ENCODE peak calls at places on chromosomes 11 and 22, in eight cellular contexts. I, C, H, J, K, Z, G and D are unnamed samples.

GRCh38 chr11:125960771-125961170 is 14.9 kb downstream of the VSIG10L2 start:
- DNase-seq in H (no peak), K (no peak), G (no peak), Z (no peak), J (no peak), I (no peak), C (no peak), D (no peak)

GRCh38 chr11:61505640-61506155 is 2.9 kb upstream of the LRRC10B start:
- DNase-seq in K (no peak), Z (no peak), C (no peak), J (no peak), I (no peak), H (no peak), G (no peak), D (no peak)

GRCh38 chr11:57459112-57460016 is 964 bp upstream of the RTN4RL2 start:
- DNase-seq in Z (no peak), H (no peak), J (no peak), I (no peak), K (peak; percentile 23), C (no peak), G (peak; percentile 52), D (no peak)

GRCh38 chr11:6572215-6572614 is 31.2 kb downstream of the RRP8 start:
- DNase-seq in G (no peak), Z (no peak), I (peak; percentile 83), K (no peak), J (peak; percentile 74), H (no peak), C (peak; percentile 79), D (peak; percentile 55)

GRCh38 chr11:59187587-59187986 is 15.7 kb downstream of the DTX4 start:
- DNase-seq in G (peak; percentile 70), C (no peak), J (no peak), K (peak; percentile 65), I (peak; percentile 18), Z (peak; percentile 82), H (peak; percentile 63), D (no peak)

GRCh38 chr11:102347526-102348331 is 715 bp downstream of the BIRC2 start:
- DNase-seq in J (no peak), G (no peak), C (peak; percentile 52), H (no peak), I (peak; percentile 41), K (no peak), Z (no peak), D (no peak)

GRCh38 chr11:45560153-45560934 is 105.1 kb downstream of the CHST1 start:
- DNase-seq in G (no peak), K (peak; percentile 42), Z (peak; percentile 45), I (peak; percentile 24), C (no peak), H (peak; percentile 35), J (no peak), D (no peak)

GRCh38 chr22:43999378-43999777 is 24.7 kb upstream of the PARVB start:
- DNase-seq in I (no peak), H (no peak), G (no peak), Z (no peak), J (no peak), K (no peak), C (no peak), D (no peak)

GRCh38 chr22:47783433-47784366 is 1021.2 kb downstream of the TBC1D22A start:
- DNase-seq in I (no peak), C (no peak), K (no peak), J (no peak), Z (no peak), G (no peak), H (no peak), D (no peak)

GRCh38 chr11:76347391-76347790 is 33.5 kb downstream of the THAP12 start:
- DNase-seq in J (no peak), K (no peak), I (no peak), G (no peak), Z (no peak), H (no peak), C (no peak), D (peak; percentile 16)

GRCh38 chr22:33658775-33659174 is 261.5 kb downstream of the LARGE1 start:
- DNase-seq in H (peak; percentile 38), G (no peak), C (peak; percentile 88), I (peak; percentile 86), J (no peak), Z (peak; percentile 71), K (peak; percentile 29), D (peak; percentile 8)

GRCh38 chr22:20239951-20240773 is 28.0 kb downstream of the RTN4R start:
- DNase-seq in I (no peak), G (no peak), J (no peak), C (no peak), K (peak; percentile 34), Z (peak; percentile 61), H (no peak), D (no peak)

GRCh38 chr22:47918936-47919505 is 1156.6 kb downstream of the TBC1D22A start:
- DNase-seq in H (no peak), C (no peak), G (no peak), Z (no peak), I (no peak), J (no peak), K (no peak), D (no peak)

GRCh38 chr11:7894251-7894650 is 36.8 kb downstream of the OR10A6 start:
- DNase-seq in K (no peak), Z (no peak), I (no peak), G (no peak), C (no peak), J (no peak), H (no peak), D (no peak)

GRCh38 chr11:73288873-73289707 is 17.0 kb downstream of the P2RY6 start:
- DNase-seq in H (peak; percentile 48), Z (peak; percentile 83), K (peak; percentile 70), G (peak; percentile 70), J (no peak), C (peak; percentile 88), I (peak; percentile 65), D (no peak)

GRCh38 chr11:43366597-43367121 is 7.9 kb downstream of the TTC17 start:
- DNase-seq in J (no peak), H (no peak), G (no peak), K (no peak), Z (no peak), I (peak; percentile 48), C (peak; percentile 57), D (no peak)

GRCh38 chr11:65506770-65507485 is 8.1 kb downstream of the MALAT1 start:
- DNase-seq in I (peak; percentile 97), J (peak; percentile 94), K (no peak), H (no peak), G (peak; percentile 67), Z (no peak), C (peak; percentile 96), D (peak; percentile 95)

GRCh38 chr22:50522806-50523438 is 2.5 kb downstream of the SCO2 start:
- DNase-seq in I (no peak), J (no peak), C (no peak), K (no peak), Z (no peak), H (no peak), G (no peak), D (no peak)

GRCh38 chr11:65593518-65594414 is 1.8 kb downstream of the KCNK7 start:
- DNase-seq in K (peak; percentile 50), H (peak; percentile 53), I (no peak), Z (peak; percentile 63), C (peak; percentile 39), G (peak; percentile 57), J (no peak), D (no peak)

GRCh38 chr22:17945851-17946690 is 78.3 kb downstream of the MICAL3 start:
- DNase-seq in H (no peak), J (no peak), Z (no peak), G (no peak), I (no peak), C (no peak), K (no peak), D (no peak)
- TF ChIP-seq CTCF in H (no peak), J (no peak), Z (no peak), G (no peak), I (no peak), C (no peak), K (no peak), D (no peak)

DNA sequence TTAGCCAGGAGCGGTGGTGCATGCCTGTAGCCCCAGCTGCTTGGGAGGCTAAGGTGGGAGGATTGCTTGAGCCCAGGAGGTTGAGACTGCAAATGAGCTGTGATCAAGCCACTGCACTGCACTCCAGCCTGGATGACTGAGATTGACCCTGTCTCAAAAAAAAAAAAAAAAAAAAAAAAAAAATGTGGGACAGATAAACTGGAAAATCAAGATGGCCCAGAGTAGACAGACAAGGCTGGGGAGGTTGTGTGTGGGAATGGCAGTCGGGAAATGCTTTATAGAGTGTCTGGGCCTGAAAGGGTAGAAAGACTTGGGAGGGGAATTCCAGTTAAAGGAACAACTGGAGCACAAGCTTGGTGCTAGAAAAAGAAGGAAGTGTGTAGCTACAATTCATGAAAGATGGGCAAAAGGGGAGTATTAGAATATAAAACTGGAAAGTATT is 18.2 kb upstream of the WDR74 start:
- DNase-seq in J (no peak), C (no peak), H (no peak), Z (no peak), G (no peak), K (no peak), I (no peak), D (no peak)
- H3K4me3 ChIP-seq in J (no peak overlapping the region), C (no peak overlapping the region), H (no peak overlapping the region), Z (no peak overlapping the region), G (no peak overlapping the region), K (no peak overlapping the region), I (peak overlapping the region; percentile 6), D (no peak overlapping the region)

DNA sequence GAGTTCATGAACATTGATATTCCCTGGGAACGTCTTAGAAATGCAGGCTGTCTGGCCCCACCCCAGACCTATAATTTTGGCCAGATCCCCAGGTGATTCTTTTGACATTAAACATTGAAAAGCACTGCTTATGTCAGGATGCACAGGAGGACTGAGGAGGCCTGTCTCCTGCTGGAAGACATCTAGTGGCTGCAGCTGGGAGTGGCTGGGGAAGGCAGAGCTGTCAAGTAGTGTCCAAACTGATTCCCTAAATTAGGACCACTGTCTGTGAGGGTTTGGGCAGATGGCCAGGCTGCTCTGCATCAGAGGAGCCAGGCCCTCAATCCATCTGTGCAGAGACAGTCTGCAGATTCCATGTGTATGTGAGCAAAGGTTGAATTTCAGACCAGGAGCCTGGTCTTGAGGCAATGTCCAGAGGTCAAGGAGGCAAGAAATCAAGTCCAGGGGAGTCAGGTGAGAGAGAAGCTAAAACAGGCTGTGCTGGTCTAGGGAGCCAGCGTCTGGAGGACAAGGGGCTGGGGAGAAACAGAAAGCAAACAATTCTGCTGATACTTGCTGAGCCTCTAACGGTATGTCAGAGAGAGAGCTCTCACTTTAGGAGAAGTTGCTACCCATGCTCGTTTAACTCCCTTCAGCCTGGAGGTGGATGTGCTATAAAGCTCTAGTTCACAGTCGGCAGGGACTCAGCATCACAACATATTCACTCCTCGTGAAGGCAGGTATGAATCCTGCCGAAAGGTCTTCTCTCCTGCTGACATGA is 15.3 kb upstream of the SYTL2 start:
- DNase-seq in H (no peak), C (peak; percentile 49), G (peak; percentile 63), K (peak; percentile 40), Z (peak; percentile 38), I (peak; percentile 60), J (no peak), D (no peak)
- TF ChIP-seq CTCF in H (no peak), C (peak; percentile 74), G (peak; percentile 38), K (peak; percentile 57), Z (peak; percentile 38), I (peak; percentile 73), J (peak; percentile 80), D (peak; percentile 80)

GRCh38 chr11:68842427-68843051 is 823 bp upstream of the CPT1A start:
- DNase-seq in G (no peak), H (no peak), Z (no peak), I (no peak), K (no peak), J (no peak), C (no peak), D (no peak)
- H3K4me3 ChIP-seq in G (no peak overlapping the region), H (peak overlapping the region; percentile 60), Z (peak overlapping the region; percentile 81), I (peak overlapping the region; percentile 46), K (peak overlapping the region; percentile 91), J (peak overlapping the region; percentile 67), C (peak overlapping the region; percentile 55), D (peak overlapping the region; percentile 45)